ENCODE peak calls at places on chromosomes 2 and 18, in four cellular contexts. R is lower lobe of right lung, P is H9, G is mesenchymal stem cell. K is an unnamed sample.

GRCh38 chr2:221490506-221491060 is 81.5 kb downstream of the EPHA4 start:
- DNase-seq in G (peak), P (no peak), R (no peak), K (no peak)

GRCh38 chr2:204967199-204967995 is 422.1 kb downstream of the PARD3B start:
- DNase-seq in G (no peak), R (no peak), P (no peak), K (no peak)

GRCh38 chr2:120823551-120823950 is 87.9 kb downstream of the GLI2 start:
- DNase-seq in P (no peak), G (no peak), R (peak), K (no peak)

GRCh38 chr2:144516417-144516980 is 3.4 kb downstream of the ZEB2 start:
- DNase-seq in P (no peak), G (no peak), R (peak), K (no peak)

GRCh38 chr2:158184001-158184400 is 82.3 kb downstream of the UPP2 start:
- DNase-seq in G (no peak), R (no peak), P (no peak), K (no peak)

GRCh38 chr18:9366126-9366714 is 31.6 kb downstream of the TWSG1 start:
- DNase-seq in P (peak), R (no peak), G (peak), K (peak)

GRCh38 chr18:27130029-27130428 is 55.1 kb downstream of the CHST9 start:
- DNase-seq in G (no peak), P (no peak), R (no peak), K (no peak)

GRCh38 chr2:163155279-163155883 is 316.8 kb upstream of the KCNH7 start:
- DNase-seq in G (peak), R (no peak), P (no peak), K (peak)

GRCh38 chr2:241890524-241891235 is 21.2 kb downstream of the RTP5 start:
- DNase-seq in P (no peak), R (peak), G (no peak), K (no peak)

GRCh38 chr18:34880403-34880802 is 160.8 kb upstream of the MAPRE2 start:
- DNase-seq in G (no peak), P (no peak), R (no peak), K (no peak)

GRCh38 chr18:34884456-34884855 is 156.8 kb upstream of the MAPRE2 start:
- DNase-seq in R (no peak), G (no peak), P (no peak), K (no peak)

GRCh38 chr18:34886162-34886561 is 155.1 kb upstream of the MAPRE2 start:
- DNase-seq in P (no peak), G (no peak), R (no peak), K (no peak)

DNA sequence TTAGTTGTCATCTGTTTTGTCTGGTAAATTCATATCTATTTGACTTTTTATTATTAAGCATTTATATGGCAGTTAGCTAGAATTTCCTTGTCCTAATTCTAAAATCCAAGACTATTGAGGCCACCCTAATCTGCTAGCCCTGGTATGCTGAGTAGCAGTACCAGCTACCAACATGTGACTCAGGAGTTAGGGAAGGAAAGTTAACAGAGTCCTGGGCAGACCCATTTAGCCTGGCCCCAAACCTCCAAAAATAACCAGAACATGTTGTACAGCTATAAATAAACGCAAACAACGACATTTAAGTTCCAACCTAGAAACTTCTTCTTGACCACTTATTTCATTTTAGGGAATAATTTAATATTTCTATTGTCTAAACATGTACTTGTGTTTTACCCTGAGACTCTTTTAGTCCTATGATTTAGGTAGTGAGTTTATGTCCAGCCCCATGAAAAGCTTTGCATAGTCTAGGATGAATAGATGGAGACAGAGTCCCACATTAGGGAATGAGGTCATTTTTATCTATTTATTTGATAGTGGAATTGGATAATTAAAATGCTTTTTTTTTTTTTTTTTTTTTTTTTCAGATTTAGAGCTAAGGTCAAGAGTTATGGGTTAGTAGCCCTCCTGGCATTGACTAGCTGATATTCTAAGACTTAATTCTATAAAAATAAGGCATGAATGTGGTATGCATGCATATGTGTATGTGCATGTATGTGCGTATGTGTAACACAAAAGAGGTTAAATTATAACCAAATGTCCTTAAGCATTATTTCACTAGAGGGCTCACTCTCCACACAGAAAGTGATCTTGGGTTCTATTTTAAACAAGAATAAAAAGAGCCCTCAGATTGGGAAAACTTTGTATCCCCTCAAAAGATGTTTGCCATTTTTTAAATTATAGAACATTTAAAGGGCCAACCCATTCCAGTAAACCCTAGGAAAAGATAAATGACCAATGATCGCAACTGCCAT is 160.0 kb upstream of the MAPRE2 start:
- DNase-seq in P (no peak), G (peak), R (no peak), K (peak)
- H3K27ac ChIP-seq in P (no peak), G (no peak), R (no peak), K (no peak)

GRCh38 chr2:231667497-231667896 is 40.8 kb upstream of the PTMA start:
- DNase-seq in G (no peak), R (no peak), P (peak), K (no peak)

GRCh38 chr2:231667096-231667427 is 41.3 kb upstream of the PTMA start:
- DNase-seq in P (no peak), G (no peak), R (no peak), K (no peak)

GRCh38 chr2:231664727-231665126 is 43.6 kb upstream of the PTMA start:
- DNase-seq in R (no peak), G (no peak), P (no peak), K (no peak)

GRCh38 chr2:231665208-231665921 is 43.0 kb upstream of the PTMA start:
- DNase-seq in P (peak), R (no peak), G (no peak), K (no peak)

DNA sequence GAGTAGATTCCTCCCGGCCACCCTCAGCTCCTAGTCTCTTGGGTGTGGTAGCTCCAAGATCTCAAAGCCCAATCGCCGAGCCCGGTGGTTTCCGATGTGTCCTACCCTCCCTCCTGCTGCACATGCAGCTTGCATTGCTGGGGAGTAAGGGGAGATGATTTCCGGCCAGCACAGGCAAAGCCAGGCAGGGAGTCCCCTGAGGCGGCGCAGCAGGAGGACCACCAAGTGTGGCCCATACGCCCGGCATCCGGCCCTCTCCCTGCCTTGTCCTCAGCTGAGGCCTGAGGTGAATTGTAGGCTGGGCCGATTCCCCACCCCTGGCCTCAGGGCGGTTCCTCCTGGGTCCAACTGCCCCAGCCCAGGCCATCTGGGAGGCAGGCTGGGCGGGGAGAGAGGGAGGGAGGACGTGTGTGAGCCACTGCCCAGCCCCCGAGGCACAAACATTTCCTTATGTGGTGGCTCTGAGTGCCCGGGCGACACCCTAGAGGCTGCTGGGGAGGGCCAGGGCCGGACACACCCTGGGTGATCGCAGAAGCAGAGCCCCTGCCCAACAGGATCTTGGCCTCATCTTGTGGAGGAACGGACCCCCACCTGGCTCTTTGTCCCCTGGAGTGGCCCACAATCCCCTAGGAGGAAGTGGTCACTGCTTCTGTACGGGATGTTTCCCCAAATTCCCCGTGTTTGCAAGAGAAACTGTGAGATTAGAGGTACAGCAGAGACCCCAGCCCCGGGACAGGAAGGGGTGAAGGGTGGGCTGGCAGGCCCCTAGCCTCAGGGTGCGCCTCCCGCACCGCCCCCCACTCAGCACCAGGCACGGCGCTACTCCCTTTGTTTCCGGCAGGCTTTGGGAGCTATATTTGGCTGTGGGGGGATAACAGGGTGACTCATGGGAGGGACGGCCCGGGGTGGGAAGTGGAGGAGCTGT is 41.9 kb upstream of the PTMA start:
- DNase-seq in R (peak), G (peak), P (peak), K (peak)
- H3K27ac ChIP-seq in R (peak), G (peak), P (peak), K (peak)

GRCh38 chr2:38239452-38239851 is 137.6 kb downstream of the ATL2 start:
- DNase-seq in P (no peak), G (no peak), R (no peak), K (no peak)
- H3K27ac ChIP-seq in P (no peak), G (no peak), R (no peak), K (no peak)

GRCh38 chr2:68045337-68045736 is 17.5 kb downstream of the C1D start:
- DNase-seq in P (no peak), G (peak), R (no peak), K (no peak)
- H3K27ac ChIP-seq in P (no peak), G (no peak), R (no peak), K (no peak)

GRCh38 chr2:74958277-74959105 is at the start of gene POLE4:
- DNase-seq in P (peak), R (peak), G (peak), K (peak)

GRCh38 chr2:74957886-74958276 is 562 bp upstream of the POLE4 start:
- DNase-seq in G (peak), R (no peak), P (no peak), K (no peak)

GRCh38 chr2:74954500-74954874 is 4.0 kb upstream of the POLE4 start:
- DNase-seq in G (no peak), R (no peak), P (no peak), K (no peak)

GRCh38 chr2:74953796-74954499 is 4.5 kb upstream of the POLE4 start:
- DNase-seq in R (no peak), G (no peak), P (no peak), K (no peak)

DNA sequence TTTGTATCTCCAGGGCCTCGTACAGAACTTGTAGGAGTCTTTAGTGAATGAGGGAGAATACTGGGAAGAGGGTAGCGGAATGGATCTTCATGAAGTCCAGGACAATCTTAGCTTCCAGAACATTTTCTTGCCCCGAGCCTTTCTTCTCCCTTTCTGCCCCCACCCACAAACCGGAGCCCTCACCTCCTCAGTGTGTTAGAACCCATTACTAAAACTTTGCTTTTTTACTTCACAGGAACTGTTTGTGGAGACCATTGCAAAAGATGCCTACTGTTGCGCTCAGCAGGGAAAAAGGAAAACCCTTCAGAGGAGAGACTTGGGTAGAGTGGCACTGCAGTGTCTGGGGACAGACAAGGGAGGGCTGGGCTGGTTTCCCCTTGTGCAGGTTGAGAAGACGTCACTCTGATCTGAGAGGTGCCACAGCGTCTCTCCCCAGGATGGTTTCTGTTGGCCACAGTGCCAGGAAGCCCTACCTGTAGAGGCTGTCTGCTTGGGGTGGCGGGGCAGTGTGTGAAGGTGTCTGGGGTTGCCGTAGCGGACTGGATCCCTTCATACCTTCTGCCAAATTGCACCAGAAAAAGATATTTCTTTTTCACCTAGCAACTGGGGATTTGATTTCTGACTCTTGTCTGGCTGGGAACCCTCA is 786 bp downstream of the POLE4 start:
- DNase-seq in R (peak), G (no peak), P (no peak), K (no peak)
- H3K27ac ChIP-seq in R (peak), G (no peak), P (no peak), K (no peak)

GRCh38 chr18:63143246-63143847 is 176.2 kb downstream of the BCL2 start:
- DNase-seq in R (no peak), P (no peak), G (no peak), K (no peak)
- H3K27ac ChIP-seq in R (no peak), P (no peak), G (no peak), K (no peak)

DNA sequence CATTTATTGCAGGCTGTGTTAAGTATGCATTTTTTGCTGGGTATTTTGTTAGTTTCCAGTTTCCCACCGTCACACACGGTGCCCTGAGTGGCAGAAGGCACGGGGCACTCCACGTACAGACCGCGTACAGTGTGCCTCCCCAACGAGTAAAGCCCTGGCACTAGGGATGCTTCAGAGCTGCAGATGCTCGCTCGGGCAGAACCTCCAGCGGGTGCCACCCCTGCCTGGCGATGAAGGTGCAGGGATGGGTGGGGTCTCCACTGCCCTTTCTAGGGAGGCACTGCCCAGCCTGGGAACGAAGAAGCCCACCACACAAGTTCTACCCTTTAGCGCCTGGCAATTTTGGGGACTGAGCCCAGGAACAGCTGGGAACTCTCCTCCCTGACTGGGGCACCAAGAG is 4.1 kb downstream of the GREB1 start:
- DNase-seq in G (no peak), P (no peak), R (no peak), K (no peak)
- H3K27ac ChIP-seq in G (no peak), P (no peak), R (no peak), K (no peak)

DNA sequence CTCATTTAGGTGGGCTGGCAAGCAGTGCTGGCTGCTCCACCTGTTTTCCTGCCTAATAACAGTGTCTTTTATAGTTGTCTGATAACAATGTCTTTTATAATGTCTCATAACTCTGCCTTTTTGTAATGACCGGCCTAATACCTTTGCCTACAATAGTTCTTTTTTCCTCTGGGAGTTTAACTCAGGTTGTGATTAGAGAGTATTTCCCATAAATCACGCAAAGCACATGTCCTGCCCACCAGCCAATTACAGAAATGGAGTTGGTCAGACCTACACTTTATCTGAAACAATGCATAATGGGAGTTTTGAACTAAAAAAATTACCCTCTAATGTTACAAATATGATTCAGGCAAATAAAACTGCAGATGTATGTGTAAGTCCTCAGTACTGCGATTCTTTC is 147.1 kb downstream of the AGAP1 start:
- DNase-seq in G (no peak), R (no peak), P (no peak), K (no peak)
- H3K27ac ChIP-seq in G (no peak), R (no peak), P (no peak), K (peak)

DNA sequence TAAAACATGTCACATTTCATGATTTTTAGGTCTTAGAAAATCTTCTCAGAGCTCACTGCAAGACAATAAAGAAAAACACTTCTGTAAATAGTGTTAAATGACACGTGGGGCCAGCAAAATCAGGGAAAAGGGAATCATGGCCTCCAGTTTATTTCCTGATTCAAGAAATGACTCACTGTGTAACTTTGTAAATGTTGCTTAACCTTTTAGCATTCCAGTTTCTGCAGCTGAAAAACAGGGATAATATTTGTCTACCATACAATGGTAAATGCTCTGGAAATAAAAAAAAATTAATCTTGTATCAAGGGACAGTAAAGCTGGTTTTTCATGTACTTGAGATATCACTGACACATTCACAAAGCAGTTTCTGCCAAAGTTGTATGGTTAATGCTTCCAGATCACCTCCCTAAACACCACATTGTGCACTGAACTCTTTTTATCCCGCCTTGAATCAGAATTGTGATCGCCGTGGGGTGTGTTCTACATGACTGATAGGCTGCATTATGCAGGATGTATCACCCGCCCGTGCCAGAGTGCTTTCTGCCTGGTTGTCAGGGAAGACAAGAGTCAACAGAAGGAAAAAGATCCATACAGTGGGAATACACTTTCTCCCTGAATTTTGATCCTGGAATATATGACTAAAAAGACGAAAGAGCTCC is 238.8 kb downstream of the IKZF2 start:
- DNase-seq in G (peak), P (no peak), R (no peak), K (peak)
- H3K27ac ChIP-seq in G (no peak), P (no peak), R (no peak), K (no peak)

K was measured in fibroblast of lung.